ENCODE peak calls at places on chromosomes 6 and 20, in seven cellular contexts. A, K, D, V, M, C and I are unnamed samples.

GRCh38 chr6:45003400-45003799 is 324.7 kb upstream of the RUNX2 start:
- DNase-seq in A (no peak), K (no peak), D (no peak), V (peak; percentile 8), M (no peak), C (no peak), I (no peak)

GRCh38 chr6:4973972-4974885 is 29.6 kb downstream of the RPP40 start:
- DNase-seq in A (peak; percentile 57), K (peak; percentile 85), D (peak; percentile 25), V (peak; percentile 7), M (peak; percentile 4), C (no peak), I (peak; percentile 34)

GRCh38 chr20:25196701-25197120 is 1.2 kb downstream of the ENTPD6 start:
- DNase-seq in A (no peak), K (peak; percentile 60), D (no peak), V (peak; percentile 31), M (no peak), C (no peak), I (no peak)

GRCh38 chr20:34271961-34272360 is 30.7 kb downstream of the ASIP start:
- DNase-seq in A (no peak), K (no peak), D (peak; percentile 85), V (no peak), M (peak; percentile 28), C (no peak), I (peak; percentile 95)

GRCh38 chr6:21594427-21595264 is 1.1 kb downstream of the SOX4 start:
- DNase-seq in A (peak; percentile 76), K (peak; percentile 59), D (peak; percentile 72), V (peak; percentile 65), M (peak; percentile 53), C (peak; percentile 30), I (no peak)

GRCh38 chr6:96015791-96016776 is at the start of gene FUT9:
- DNase-seq in A (no peak), K (peak; percentile 83), D (no peak), V (no peak), M (peak; percentile 5), C (no peak), I (no peak)

GRCh38 chr6:39568896-39569295 is 156.3 kb downstream of the KIF6 start:
- DNase-seq in A (no peak), K (no peak), D (peak; percentile 48), V (no peak), M (peak; percentile 49), C (no peak), I (peak; percentile 46)

GRCh38 chr20:47125553-47126373 is 230.7 kb downstream of the ZMYND8 start:
- DNase-seq in A (no peak), K (no peak), D (peak; percentile 6), V (no peak), M (peak; percentile 29), C (no peak), I (no peak)

GRCh38 chr6:161152904-161153662 is 120.8 kb downstream of the AGPAT4 start:
- DNase-seq in A (no peak), K (peak; percentile 76), D (peak; percentile 8), V (peak; percentile 11), M (no peak), C (no peak), I (no peak)

GRCh38 chr6:43310137-43310536 is 1.5 kb upstream of the CRIP3 start:
- DNase-seq in A (no peak), K (no peak), D (no peak), V (no peak), M (no peak), C (no peak), I (no peak)

GRCh38 chr6:146498309-146498708 is 45.3 kb upstream of the RAB32 start:
- DNase-seq in A (no peak), K (no peak), D (no peak), V (no peak), M (no peak), C (no peak), I (no peak)

GRCh38 chr6:138987299-138987642 is 782 bp downstream of the REPS1 start:
- DNase-seq in A (no peak), K (no peak), D (no peak), V (no peak), M (no peak), C (no peak), I (no peak)

GRCh38 chr6:163878656-163879055 is 464.1 kb downstream of the QKI start:
- DNase-seq in A (no peak), K (no peak), D (no peak), V (no peak), M (no peak), C (no peak), I (no peak)

GRCh38 chr6:3750324-3751018 is 1.0 kb downstream of the PXDC1 start:
- DNase-seq in A (peak; percentile 88), K (peak; percentile 89), D (peak; percentile 82), V (peak; percentile 85), M (peak; percentile 73), C (peak; percentile 3), I (no peak)

GRCh38 chr6:38175786-38176185 is 356.3 kb downstream of the ZFAND3 start:
- DNase-seq in A (no peak), K (peak; percentile 30), D (no peak), V (no peak), M (no peak), C (no peak), I (no peak)

GRCh38 chr6:3325210-3325609 is 66.5 kb downstream of the PSMG4 start:
- DNase-seq in A (no peak), K (no peak), D (peak; percentile 17), V (peak; percentile 71), M (peak; percentile 40), C (no peak), I (peak; percentile 57)

GRCh38 chr6:168107191-168107940 is 28.4 kb upstream of the FRMD1 start:
- DNase-seq in A (peak; percentile 19), K (no peak), D (peak; percentile 29), V (no peak), M (no peak), C (no peak), I (no peak)

GRCh38 chr20:12925214-12925755 is 83.5 kb upstream of the SPTLC3 start:
- DNase-seq in A (peak; percentile 46), K (peak; percentile 56), D (peak; percentile 75), V (peak; percentile 63), M (peak; percentile 92), C (peak; percentile 88), I (peak; percentile 82)

GRCh38 chr6:26268659-26269402 is 96.2 kb upstream of the BTN3A2 start:
- DNase-seq in A (no peak), K (peak; percentile 66), D (peak; percentile 80), V (no peak), M (peak; percentile 55), C (no peak), I (no peak)

GRCh38 chr6:44285552-44286284 is 15.5 kb downstream of the TMEM151B start:
- DNase-seq in A (no peak), K (peak; percentile 83), D (no peak), V (peak; percentile 28), M (no peak), C (peak; percentile 54), I (no peak)

GRCh38 chr20:64106435-64106961 is 867 bp downstream of the NPBWR2 start:
- DNase-seq in A (peak; percentile 28), K (no peak), D (no peak), V (no peak), M (no peak), C (no peak), I (no peak)

GRCh38 chr6:141988954-141989705 is 143.6 kb upstream of the GJE1 start:
- DNase-seq in A (no peak), K (peak; percentile 34), D (peak; percentile 80), V (peak; percentile 2), M (peak; percentile 82), C (peak; percentile 80), I (peak; percentile 57)

GRCh38 chr6:25883991-25884390 is 9.9 kb upstream of the SLC17A3 start:
- DNase-seq in A (no peak), K (no peak), D (peak; percentile 88), V (peak; percentile 93), M (peak; percentile 98), C (no peak), I (no peak)

GRCh38 chr20:17504898-17505663 is 26.1 kb downstream of the BFSP1 start:
- DNase-seq in A (peak; percentile 75), K (peak; percentile 84), D (peak; percentile 62), V (peak; percentile 48), M (peak; percentile 68), C (peak; percentile 86), I (peak; percentile 16)

GRCh38 chr6:81950877-81951276 is 198.4 kb upstream of the TENT5A start:
- DNase-seq in A (no peak), K (no peak), D (peak; percentile 74), V (no peak), M (peak; percentile 56), C (peak; percentile 10), I (no peak)

GRCh38 chr6:25279748-25280616 is 808 bp downstream of the CARMIL1 start:
- DNase-seq in A (peak; percentile 53), K (peak; percentile 74), D (no peak), V (no peak), M (peak; percentile 84), C (no peak), I (no peak)

GRCh38 chr6:109237082-109237985 is 142.0 kb downstream of the CEP57L1 start:
- DNase-seq in A (no peak), K (no peak), D (peak; percentile 43), V (peak; percentile 8), M (no peak), C (peak; percentile 75), I (no peak)

GRCh38 chr20:46828471-46828870 is 66.2 kb upstream of the EYA2 start:
- DNase-seq in A (no peak), K (no peak), D (peak; percentile 71), V (no peak), M (peak; percentile 7), C (no peak), I (peak; percentile 27)

GRCh38 chr20:57195023-57195758 is 71.2 kb downstream of the BMP7 start:
- DNase-seq in A (no peak), K (no peak), D (peak; percentile 89), V (no peak), M (no peak), C (no peak), I (no peak)